ENCODE peak calls at places on chromosomes 1 and 21, in four cellular contexts. K is breast epithelium, T is sigmoid colon, I is esophagus squamous epithelium. S is an unnamed sample.

GRCh38 chr1:154810571-154810970 is 59.5 kb downstream of the KCNN3 start:
- DNase-seq in K (no peak), T (no peak), I (no peak), S (no peak)

GRCh38 chr1:19831441-19831840 is 16.4 kb upstream of the RNF186 start:
- DNase-seq in T (no peak), K (no peak), I (no peak), S (no peak)

GRCh38 chr1:66725885-66726665 is 26.2 kb upstream of the DYNLT5 start:
- DNase-seq in I (no peak), T (no peak), K (no peak), S (peak; percentile 78)

GRCh38 chr1:115874929-115875328 is 34.0 kb upstream of the NHLH2 start:
- DNase-seq in T (no peak), K (no peak), I (no peak), S (no peak)

GRCh38 chr1:27435566-27436203 is 43.3 kb downstream of the GPR3 start:
- DNase-seq in I (no peak), T (no peak), K (no peak), S (no peak)

GRCh38 chr1:38000529-38001453 is 4.5 kb downstream of the FHL3 start:
- DNase-seq in I (no peak), K (no peak), T (peak; percentile 80), S (peak; percentile 72)

GRCh38 chr1:192557841-192558595 is 17.6 kb upstream of the RGS1 start:
- DNase-seq in K (no peak), T (no peak), I (no peak), S (no peak)

GRCh38 chr1:22031214-22031962 is 21.1 kb upstream of the CDC42 start:
- DNase-seq in K (peak; percentile 74), I (no peak), T (peak; percentile 89), S (no peak)

GRCh38 chr1:145916745-145917144 is 1.8 kb downstream of the PEX11B start:
- DNase-seq in K (no peak), T (no peak), I (no peak), S (no peak)

GRCh38 chr1:55636691-55637090 is 421.5 kb upstream of the USP24 start:
- DNase-seq in I (no peak), K (no peak), T (no peak), S (no peak)

GRCh38 chr1:45793942-45794604 is 9.3 kb upstream of the MAST2 start:
- DNase-seq in K (no peak), T (no peak), I (no peak), S (no peak)

GRCh38 chr1:184002071-184002470 is 35.5 kb downstream of the COLGALT2 start:
- DNase-seq in K (no peak), T (no peak), I (no peak), S (no peak)

GRCh38 chr21:34635307-34635706 is 20.4 kb upstream of the RCAN1 start:
- DNase-seq in K (no peak), I (no peak), T (no peak), S (no peak)

GRCh38 chr1:246265481-246265880 is 241.6 kb downstream of the SMYD3 start:
- DNase-seq in T (no peak), K (no peak), I (no peak), S (no peak)

GRCh38 chr1:93502561-93502960 is 54.6 kb downstream of the FNBP1L start:
- DNase-seq in K (no peak), I (no peak), T (no peak), S (no peak)

GRCh38 chr21:41997657-41998056 is 12.5 kb downstream of the ZBTB21 start:
- DNase-seq in I (no peak), K (no peak), T (no peak), S (no peak)

GRCh38 chr1:90502696-90503095 is 214.4 kb downstream of the BARHL2 start:
- DNase-seq in K (no peak), T (no peak), I (no peak), S (no peak)

GRCh38 chr21:43727571-43728466 is 8.9 kb downstream of the PDXK start:
- DNase-seq in I (no peak), T (no peak), K (no peak), S (no peak)

GRCh38 chr1:42971848-42972291 is 13.2 kb upstream of the SLC2A1 start:
- DNase-seq in K (no peak), I (no peak), T (no peak), S (no peak)

GRCh38 chr1:219954052-219954451 is 25.7 kb upstream of the SLC30A10 start:
- DNase-seq in T (no peak), I (no peak), K (no peak), S (no peak)

GRCh38 chr1:30452925-30453324 is 270.5 kb downstream of the MATN1 start:
- DNase-seq in I (no peak), K (no peak), T (no peak), S (no peak)

GRCh38 chr1:23845163-23845562 is 19.9 kb upstream of the HMGCL start:
- DNase-seq in K (no peak), T (no peak), I (no peak), S (peak; percentile 3)

GRCh38 chr1:226979517-226980121 is 39.5 kb downstream of the COQ8A start:
- DNase-seq in I (no peak), K (no peak), T (peak; percentile 59), S (no peak)

GRCh38 chr1:192506741-192507155 is 68.8 kb upstream of the RGS1 start:
- DNase-seq in I (no peak), T (no peak), K (no peak), S (no peak)

GRCh38 chr1:32066489-32066873 is 6.3 kb upstream of the TMEM39B start:
- DNase-seq in T (peak; percentile 85), I (peak; percentile 12), K (no peak), S (peak; percentile 96)

GRCh38 chr1:3078421-3078820 is 9.4 kb downstream of the PRDM16 start:
- DNase-seq in K (no peak), I (no peak), T (no peak), S (no peak)

GRCh38 chr1:60992165-60992564 is 90.2 kb upstream of the NFIA start:
- DNase-seq in K (no peak), I (no peak), T (no peak), S (no peak)

GRCh38 chr21:14306143-14306907 is 76.6 kb downstream of the HSPA13 start:
- DNase-seq in K (no peak), I (no peak), T (no peak), S (no peak)

GRCh38 chr21:28473530-28474225 is 519.0 kb downstream of the LTN1 start:
- DNase-seq in T (no peak), K (no peak), I (no peak), S (no peak)

DNA sequence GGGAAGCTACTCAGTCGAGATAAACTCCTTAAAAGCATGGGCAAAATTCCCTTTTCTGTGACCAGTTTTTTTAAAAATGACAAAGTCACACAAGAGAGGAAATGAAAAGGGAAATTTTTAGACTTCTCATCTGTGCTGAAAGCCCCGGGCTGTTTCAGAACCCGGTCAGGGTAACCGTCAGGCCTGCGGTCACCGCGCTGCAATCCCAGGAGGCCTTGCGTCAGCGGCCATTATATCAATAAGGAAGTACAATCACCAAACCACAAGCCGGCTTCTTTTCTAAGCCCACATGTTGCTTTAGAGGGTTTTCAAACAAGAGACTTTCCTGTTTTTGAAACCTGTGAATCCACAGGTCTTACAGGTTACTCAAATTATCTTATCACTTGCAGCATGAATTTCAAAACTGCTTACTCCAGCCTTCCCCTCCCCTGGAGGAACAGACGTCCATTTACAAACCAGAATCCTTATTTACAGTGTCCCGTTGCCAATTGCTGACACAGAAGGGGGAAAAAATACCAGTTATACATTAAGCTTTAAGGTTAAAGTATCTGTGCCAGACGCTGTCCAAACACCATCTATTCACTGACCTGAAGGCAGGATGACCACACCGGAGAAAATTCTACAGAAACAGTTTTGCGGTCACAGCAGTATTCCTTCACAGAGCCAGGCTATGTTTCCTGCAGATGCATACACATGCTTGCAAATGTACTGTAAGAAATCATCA is 165.3 kb downstream of the TOMM20 start:
- DNase-seq in K (peak; percentile 80), T (peak; percentile 85), I (peak; percentile 60), S (peak; percentile 75)
- H3K4me1 ChIP-seq in K (peaks cover 20% of the 10 kb centered on the region), T (peaks cover 46% of the 10 kb centered on the region), I (peaks cover 25% of the 10 kb centered on the region), S (peaks cover 13% of the 10 kb centered on the region)

GRCh38 chr1:232172556-232172955 is 457.4 kb downstream of the SIPA1L2 start:
- DNase-seq in T (no peak), K (no peak), I (no peak), S (no peak)

GRCh38 chr1:232169436-232169835 is 460.5 kb downstream of the SIPA1L2 start:
- DNase-seq in T (no peak), I (no peak), K (no peak), S (no peak)

GRCh38 chr1:232168513-232168912 is 461.4 kb downstream of the SIPA1L2 start:
- DNase-seq in K (no peak), T (no peak), I (no peak), S (no peak)

GRCh38 chr1:232174306-232174705 is 455.6 kb downstream of the SIPA1L2 start:
- DNase-seq in I (no peak), K (no peak), T (no peak), S (no peak)

DNA sequence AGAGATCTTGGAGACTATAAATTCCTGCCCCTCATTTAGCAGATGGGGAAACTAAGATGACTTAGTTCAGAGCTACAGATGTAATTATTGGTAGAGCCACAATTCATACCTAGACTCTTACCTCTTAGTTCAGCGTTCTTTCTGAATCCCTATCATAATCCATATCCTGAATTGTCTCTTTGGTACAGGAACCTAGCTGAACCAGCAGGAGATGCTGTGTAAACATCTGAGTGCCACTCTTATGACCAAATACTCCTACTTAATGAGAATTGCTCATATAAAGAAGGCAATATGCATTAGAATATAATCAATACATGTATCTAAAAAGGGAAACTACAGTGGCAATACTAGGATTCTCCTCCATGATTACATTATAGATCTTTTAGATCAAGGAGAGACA is 459.0 kb downstream of the SIPA1L2 start:
- DNase-seq in I (no peak), T (no peak), K (no peak), S (no peak)
- TF ChIP-seq CTCF in I (no peak), T (no peak), K (no peak), S (no peak)

GRCh38 chr1:14599173-14599754 is 779 bp downstream of the KAZN start:
- DNase-seq in I (no peak), K (no peak), T (no peak), S (no peak)
- H3K27me3 ChIP-seq in I (no peaks in the 10 kb centered on the region), K (peaks cover 3% of the 10 kb centered on the region), T (peaks cover 59% of the 10 kb centered on the region), S (peaks cover 19% of the 10 kb centered on the region)

GRCh38 chr1:171742577-171742922 is 685 bp upstream of the VAMP4 start:
- DNase-seq in I (no peak), T (peak; percentile 72), K (no peak), S (peak; percentile 79)
- H3K4me1 ChIP-seq in I (peaks cover 15% of the 10 kb centered on the region), T (peaks cover 20% of the 10 kb centered on the region), K (no peaks in the 10 kb centered on the region), S (peaks cover 9% of the 10 kb centered on the region)

GRCh38 chr1:198275598-198275997 is 118.8 kb downstream of the NEK7 start:
- DNase-seq in T (no peak), I (no peak), K (no peak), S (no peak)
- TF ChIP-seq CTCF in T (no peak), I (no peak), K (no peak), S (no peak)

S was measured in ascending aorta.